ENCODE peak calls at places on chromosomes 1 and 21, in seven cellular contexts. S is heart left ventricle; B is pancreas; F is small intestine; I is colonic mucosa; N is CD8-positive, alpha-beta T cell; C is BE2C. T is an unnamed sample.

GRCh38 chr1:45012639-45013278 is 705 bp downstream of the UROD start:
- DNase-seq in S (peak; percentile 73), B (peak; percentile 77), F (peak; percentile 74), I (peak; percentile 80), N (no peak), C (peak; percentile 58), T (no peak)

GRCh38 chr1:169833179-169833901 is 38.6 kb upstream of the METTL18 start:
- DNase-seq in S (no peak), B (no peak), F (no peak), I (no peak), N (no peak), C (no peak), T (no peak)

GRCh38 chr1:89910780-89911179 is 84.1 kb upstream of the ZNF326 start:
- DNase-seq in S (no peak), B (no peak), F (no peak), I (no peak), N (no peak), C (no peak), T (peak; percentile 67)

GRCh38 chr1:46581685-46582455 is 22.2 kb downstream of the MKNK1 start:
- DNase-seq in S (no peak), B (no peak), F (peak; percentile 51), I (no peak), N (no peak), C (no peak), T (no peak)

GRCh38 chr1:116708255-116708900 is 40.8 kb upstream of the IGSF3 start:
- DNase-seq in S (no peak), B (no peak), F (no peak), I (no peak), N (no peak), C (peak; percentile 89), T (no peak)

GRCh38 chr1:3625151-3625907 is 514 bp downstream of the TPRG1L start:
- DNase-seq in S (no peak), B (peak; percentile 45), F (peak; percentile 86), I (peak; percentile 70), N (no peak), C (peak; percentile 37), T (no peak)

GRCh38 chr1:16612332-16613172 is 812 bp downstream of the NBPF1 start:
- DNase-seq in S (peak; percentile 76), B (peak; percentile 67), F (peak; percentile 86), I (peak; percentile 85), N (no peak), C (no peak), T (peak; percentile 72)

GRCh38 chr1:1325288-1326074 is 879 bp downstream of the CPTP start:
- DNase-seq in S (peak; percentile 86), B (peak; percentile 73), F (peak; percentile 64), I (peak; percentile 58), N (no peak), C (no peak), T (no peak)

GRCh38 chr1:185636848-185637247 is 97.3 kb upstream of the HMCN1 start:
- DNase-seq in S (no peak), B (no peak), F (no peak), I (no peak), N (no peak), C (no peak), T (no peak)

GRCh38 chr1:229230136-229230892 is 40.6 kb upstream of the RAB4A start:
- DNase-seq in S (peak; percentile 39), B (no peak), F (no peak), I (no peak), N (no peak), C (no peak), T (no peak)

GRCh38 chr1:224939844-224940425 is 10.5 kb downstream of the DNAH14 start:
- DNase-seq in S (no peak), B (no peak), F (no peak), I (no peak), N (no peak), C (no peak), T (no peak)

GRCh38 chr21:32687946-32688345 is 39.9 kb downstream of the SYNJ1 start:
- DNase-seq in S (no peak), B (no peak), F (no peak), I (no peak), N (no peak), C (no peak), T (no peak)

GRCh38 chr1:3459940-3460652 is 5.6 kb downstream of the ARHGEF16 start:
- DNase-seq in S (no peak), B (peak; percentile 59), F (peak; percentile 96), I (peak; percentile 92), N (no peak), C (peak; percentile 14), T (no peak)

GRCh38 chr1:218524986-218525385 is 179.8 kb downstream of the TGFB2 start:
- DNase-seq in S (no peak), B (no peak), F (no peak), I (no peak), N (no peak), C (no peak), T (no peak)

GRCh38 chr1:212980123-212980800 is 29.9 kb downstream of the VASH2 start:
- DNase-seq in S (peak; percentile 66), B (no peak), F (no peak), I (no peak), N (no peak), C (no peak), T (no peak)
- H3K4me3 ChIP-seq in S (no peak overlapping the region), B (no peak overlapping the region), F (no peak overlapping the region), I (no peak overlapping the region), N (no peak overlapping the region), C (no peak overlapping the region), T (no peak overlapping the region)

DNA sequence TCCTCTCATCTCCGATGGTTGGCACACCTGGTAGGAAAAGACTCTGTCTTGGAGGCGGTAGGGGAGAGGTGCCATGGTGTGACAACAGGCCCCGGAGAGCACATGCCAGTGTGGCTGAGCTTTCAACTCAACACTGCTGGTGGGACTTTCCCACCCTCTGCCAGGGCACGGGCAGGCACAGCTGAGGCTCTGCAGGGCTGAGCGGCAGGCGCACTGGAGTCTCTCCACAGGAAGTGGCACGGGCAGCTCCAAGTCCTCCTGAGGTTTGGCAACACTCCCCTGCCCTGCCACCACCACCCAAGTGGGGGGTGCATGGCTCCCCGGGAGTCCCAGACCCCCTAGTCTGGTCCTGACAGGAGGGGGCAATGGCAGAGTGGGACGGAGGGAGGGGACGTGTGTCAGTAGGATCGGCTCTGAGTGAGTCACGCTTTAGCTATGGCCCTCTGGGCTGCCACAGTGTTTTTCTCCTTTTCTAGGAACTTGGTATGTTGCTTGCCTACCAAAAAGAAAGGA is 27.3 kb upstream of the EVA1B start:
- DNase-seq in S (no peak), B (no peak), F (no peak), I (no peak), N (no peak), C (no peak), T (no peak)
- H3K4me3 ChIP-seq in S (no peak overlapping the region), B (no peak overlapping the region), F (no peak overlapping the region), I (no peak overlapping the region), N (no peak overlapping the region), C (no peak overlapping the region), T (peak overlapping the region; percentile 40)

DNA sequence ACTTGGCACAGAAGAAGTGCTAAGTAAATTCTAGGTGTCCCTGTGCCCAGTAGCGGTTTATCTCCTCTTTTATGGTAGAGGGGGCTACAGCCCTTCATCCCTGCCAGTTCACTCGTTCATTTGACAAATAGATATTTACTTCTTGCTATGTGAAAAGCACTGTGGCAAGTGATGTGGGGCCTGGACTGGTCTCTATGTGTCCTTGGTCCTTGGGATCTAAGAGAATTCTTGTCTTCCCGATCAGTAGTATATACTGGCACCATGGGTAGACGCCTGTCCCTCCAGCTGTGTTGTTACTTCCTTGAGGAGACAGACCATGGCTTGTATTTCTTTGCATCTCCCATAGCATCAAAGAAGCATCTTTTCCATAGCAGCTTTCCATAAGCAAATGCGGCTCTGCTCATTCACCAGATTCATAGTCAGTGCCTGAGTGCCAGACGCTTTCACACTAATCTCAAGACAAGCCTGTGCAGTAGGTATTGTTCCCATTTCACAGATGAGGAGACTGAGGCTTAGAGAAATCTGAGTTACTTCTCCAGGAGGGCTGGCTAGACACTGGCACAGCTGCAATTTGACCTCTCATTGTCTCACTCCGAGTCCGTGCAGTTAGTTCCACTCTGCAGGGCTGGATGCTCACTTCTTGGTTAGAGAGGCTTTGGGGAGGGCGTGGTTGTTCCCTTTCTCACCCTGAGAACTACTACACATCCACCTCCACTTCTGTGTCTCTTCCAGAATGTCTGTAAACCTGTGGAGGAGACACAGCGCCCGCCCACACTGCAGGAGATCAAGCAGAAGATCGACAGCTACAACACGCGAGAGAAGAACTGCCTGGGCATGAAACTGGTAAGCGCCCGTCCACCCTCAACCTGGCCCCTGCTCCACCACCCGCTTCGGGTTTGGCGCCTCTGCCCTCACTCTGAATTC is 29.5 kb downstream of the EIF2D start:
- DNase-seq in S (no peak), B (no peak), F (no peak), I (no peak), N (no peak), C (no peak), T (no peak)
- H3K4me3 ChIP-seq in S (no peak overlapping the region), B (no peak overlapping the region), F (no peak overlapping the region), I (no peak overlapping the region), N (no peak overlapping the region), C (no peak overlapping the region), T (no peak overlapping the region)

DNA sequence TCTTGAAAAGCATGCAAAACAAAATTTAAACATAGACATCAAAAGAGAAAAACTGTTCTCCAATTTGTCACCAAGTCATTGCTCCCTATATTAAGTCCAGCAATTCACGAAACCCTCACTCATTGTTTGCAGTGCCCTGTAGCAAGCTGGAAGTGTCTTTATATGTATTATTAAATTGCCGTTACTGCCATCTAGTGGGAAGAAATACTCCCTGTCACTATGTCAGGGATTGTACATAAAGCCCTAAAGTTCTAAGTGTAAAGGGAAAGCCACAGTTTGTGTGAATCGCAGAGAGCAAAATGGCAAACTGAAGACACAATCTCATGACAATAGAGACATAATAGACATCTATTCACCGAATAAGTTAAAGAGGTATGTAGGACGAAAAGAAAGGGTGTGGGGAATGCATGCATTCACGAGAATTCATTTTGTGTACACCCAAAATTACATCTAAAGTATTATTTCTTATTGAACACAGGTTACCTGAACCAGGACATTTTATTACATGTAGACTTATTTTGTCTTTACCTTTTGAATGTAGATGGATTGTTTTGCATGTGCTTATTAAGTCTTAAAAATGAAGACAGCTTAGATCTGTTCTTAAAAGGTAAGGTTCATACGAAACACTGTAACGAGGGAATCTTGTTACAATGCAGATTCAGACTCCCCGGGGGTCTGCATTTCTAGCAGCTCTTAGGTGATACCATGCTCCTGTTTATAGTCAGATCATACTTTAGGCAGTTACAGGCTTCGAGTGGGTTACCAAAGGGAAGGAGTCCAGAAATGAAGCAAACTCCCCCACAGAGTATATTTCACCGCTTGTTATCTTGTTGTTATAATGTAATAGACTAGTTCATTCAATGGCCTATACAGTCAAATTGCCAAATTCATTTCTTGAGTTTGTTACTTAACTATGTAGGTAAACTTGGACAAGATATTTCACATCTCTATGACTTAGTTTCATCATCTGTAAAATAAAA is 600.8 kb downstream of the USP25 start:
- DNase-seq in S (no peak), B (peak; percentile 31), F (peak; percentile 27), I (peak; percentile 21), N (no peak), C (peak; percentile 28), T (peak; percentile 24)
- H3K4me3 ChIP-seq in S (peak overlapping the region; percentile 18), B (no peak overlapping the region), F (no peak overlapping the region), I (no peak overlapping the region), N (no peak overlapping the region), C (no peak overlapping the region), T (no peak overlapping the region)

T was measured in AG04449.